ENCODE peak calls at places on chromosomes 11 and 22, in five cellular contexts. One of them, this sample, is unnamed.

GRCh38 chr11:6813651-6814050 is 14.2 kb upstream of the OR6A2 start:
- DNase-seq in heart left ventricle: no peak
- DNase-seq in transverse colon: no peak
- DNase-seq in sigmoid colon: no peak
- DNase-seq in mucosa of descending colon: no peak
- DNase-seq in this sample: no peak

GRCh38 chr22:46262449-46263207 is 515 bp downstream of the PKDREJ start:
- DNase-seq in heart left ventricle: peak; percentile 90
- DNase-seq in transverse colon: peak; percentile 71
- DNase-seq in mucosa of descending colon: peak; percentile 85
- DNase-seq in sigmoid colon: peak; percentile 86
- DNase-seq in this sample: peak; percentile 89

GRCh38 chr22:36052505-36052941 is 23.9 kb upstream of the RBFOX2 start:
- DNase-seq in sigmoid colon: no peak
- DNase-seq in mucosa of descending colon: no peak
- DNase-seq in heart left ventricle: no peak
- DNase-seq in transverse colon: no peak
- DNase-seq in this sample: no peak

GRCh38 chr11:133078591-133079179 is 453.6 kb downstream of the OPCML start:
- DNase-seq in mucosa of descending colon: peak; percentile 41
- DNase-seq in sigmoid colon: no peak
- DNase-seq in transverse colon: peak; percentile 20
- DNase-seq in heart left ventricle: no peak
- DNase-seq in this sample: peak; percentile 47

GRCh38 chr11:118437046-118437735 is 899 bp downstream of the KMT2A start:
- DNase-seq in transverse colon: peak; percentile 47
- DNase-seq in mucosa of descending colon: peak; percentile 61
- DNase-seq in sigmoid colon: peak; percentile 80
- DNase-seq in heart left ventricle: peak; percentile 65
- DNase-seq in this sample: peak; percentile 79

GRCh38 chr11:15783619-15784018 is 572.7 kb downstream of the SOX6 start:
- DNase-seq in sigmoid colon: no peak
- DNase-seq in heart left ventricle: no peak
- DNase-seq in mucosa of descending colon: no peak
- DNase-seq in transverse colon: no peak
- DNase-seq in this sample: no peak

GRCh38 chr22:41256254-41256897 is 15.6 kb upstream of the CHADL start:
- DNase-seq in heart left ventricle: no peak
- DNase-seq in transverse colon: no peak
- DNase-seq in sigmoid colon: no peak
- DNase-seq in mucosa of descending colon: no peak
- DNase-seq in this sample: no peak

GRCh38 chr11:96388891-96389603 is 665 bp downstream of the CCDC82 start:
- DNase-seq in heart left ventricle: no peak
- DNase-seq in sigmoid colon: no peak
- DNase-seq in mucosa of descending colon: no peak
- DNase-seq in transverse colon: no peak
- DNase-seq in this sample: no peak

GRCh38 chr11:125343732-125344131 is 152.3 kb downstream of the FEZ1 start:
- DNase-seq in mucosa of descending colon: no peak
- DNase-seq in sigmoid colon: no peak
- DNase-seq in heart left ventricle: no peak
- DNase-seq in transverse colon: no peak
- DNase-seq in this sample: no peak

GRCh38 chr11:74820763-74821162 is 72.1 kb downstream of the RNF169 start:
- DNase-seq in heart left ventricle: no peak
- DNase-seq in mucosa of descending colon: no peak
- DNase-seq in sigmoid colon: no peak
- DNase-seq in transverse colon: no peak
- DNase-seq in this sample: no peak

GRCh38 chr22:30602049-30602448 is 4.9 kb upstream of the TCN2 start:
- DNase-seq in mucosa of descending colon: no peak
- DNase-seq in heart left ventricle: no peak
- DNase-seq in transverse colon: no peak
- DNase-seq in sigmoid colon: no peak
- DNase-seq in this sample: no peak

GRCh38 chr11:72075109-72075508 is 5.2 kb downstream of the NUMA1 start:
- DNase-seq in mucosa of descending colon: peak; percentile 35
- DNase-seq in transverse colon: no peak
- DNase-seq in heart left ventricle: no peak
- DNase-seq in sigmoid colon: no peak
- DNase-seq in this sample: no peak

GRCh38 chr11:47724041-47724729 is 9.0 kb upstream of the AGBL2 start:
- DNase-seq in mucosa of descending colon: peak; percentile 84
- DNase-seq in sigmoid colon: no peak
- DNase-seq in transverse colon: peak; percentile 66
- DNase-seq in heart left ventricle: no peak
- DNase-seq in this sample: no peak

GRCh38 chr11:131875611-131876010 is 505.2 kb downstream of the NTM start:
- DNase-seq in heart left ventricle: no peak
- DNase-seq in mucosa of descending colon: no peak
- DNase-seq in sigmoid colon: no peak
- DNase-seq in transverse colon: no peak
- DNase-seq in this sample: no peak

GRCh38 chr11:113373981-113374560 is 13.5 kb upstream of the ANKK1 start:
- DNase-seq in sigmoid colon: no peak
- DNase-seq in mucosa of descending colon: no peak
- DNase-seq in heart left ventricle: no peak
- DNase-seq in transverse colon: no peak
- DNase-seq in this sample: no peak

GRCh38 chr22:30423296-30423958 is 2.1 kb upstream of the MTFP1 start:
- DNase-seq in sigmoid colon: peak; percentile 83
- DNase-seq in transverse colon: peak; percentile 56
- DNase-seq in heart left ventricle: no peak
- DNase-seq in mucosa of descending colon: peak; percentile 57
- DNase-seq in this sample: peak; percentile 87

GRCh38 chr11:91749231-91749630 is 475.4 kb upstream of the FAT3 start:
- DNase-seq in sigmoid colon: no peak
- DNase-seq in heart left ventricle: no peak
- DNase-seq in transverse colon: no peak
- DNase-seq in mucosa of descending colon: no peak
- DNase-seq in this sample: no peak

GRCh38 chr22:30829901-30830550 is 135.4 kb downstream of the OSBP2 start:
- DNase-seq in transverse colon: no peak
- DNase-seq in mucosa of descending colon: no peak
- DNase-seq in heart left ventricle: no peak
- DNase-seq in sigmoid colon: no peak
- DNase-seq in this sample: peak; percentile 67

GRCh38 chr11:65394125-65394536 is 7.7 kb downstream of the FRMD8 start:
- DNase-seq in mucosa of descending colon: no peak
- DNase-seq in heart left ventricle: peak; percentile 51
- DNase-seq in sigmoid colon: peak; percentile 63
- DNase-seq in transverse colon: no peak
- DNase-seq in this sample: no peak

GRCh38 chr22:32850591-32851517 is 49.3 kb downstream of the TIMP3 start:
- DNase-seq in heart left ventricle: peak; percentile 77
- DNase-seq in sigmoid colon: peak; percentile 97
- DNase-seq in transverse colon: peak; percentile 63
- DNase-seq in mucosa of descending colon: peak; percentile 65
- DNase-seq in this sample: peak; percentile 87

GRCh38 chr11:133830931-133831907 is 14.1 kb downstream of the SPATA19 start:
- DNase-seq in transverse colon: no peak
- DNase-seq in heart left ventricle: no peak
- DNase-seq in sigmoid colon: no peak
- DNase-seq in mucosa of descending colon: no peak
- DNase-seq in this sample: no peak

GRCh38 chr22:36332623-36333331 is 55.0 kb downstream of the MYH9 start:
- DNase-seq in transverse colon: peak; percentile 55
- DNase-seq in heart left ventricle: no peak
- DNase-seq in sigmoid colon: no peak
- DNase-seq in mucosa of descending colon: peak; percentile 52
- DNase-seq in this sample: no peak

GRCh38 chr11:77223797-77224196 is 77.7 kb downstream of the GDPD4 start:
- DNase-seq in transverse colon: peak; percentile 60
- DNase-seq in heart left ventricle: no peak
- DNase-seq in mucosa of descending colon: peak; percentile 36
- DNase-seq in sigmoid colon: no peak
- DNase-seq in this sample: no peak

GRCh38 chr11:44622190-44622650 is 56.8 kb downstream of the CD82 start:
- DNase-seq in heart left ventricle: no peak
- DNase-seq in mucosa of descending colon: peak; percentile 1
- DNase-seq in transverse colon: peak; percentile 4
- DNase-seq in sigmoid colon: peak; percentile 58
- DNase-seq in this sample: peak; percentile 40

GRCh38 chr11:9247863-9248262 is 17.3 kb downstream of the DENND5A start:
- DNase-seq in heart left ventricle: no peak
- DNase-seq in mucosa of descending colon: no peak
- DNase-seq in transverse colon: no peak
- DNase-seq in sigmoid colon: no peak
- DNase-seq in this sample: peak; percentile 18

GRCh38 chr11:1875093-1875785 is 16.5 kb downstream of the PRR33 start:
- DNase-seq in heart left ventricle: peak; percentile 72
- DNase-seq in mucosa of descending colon: no peak
- DNase-seq in transverse colon: peak; percentile 7
- DNase-seq in sigmoid colon: peak; percentile 66
- DNase-seq in this sample: peak; percentile 69

GRCh38 chr11:2698386-2699184 is 1.2 kb downstream of the KCNQ1OT1 start:
- DNase-seq in mucosa of descending colon: no peak
- DNase-seq in heart left ventricle: peak; percentile 11
- DNase-seq in sigmoid colon: peak; percentile 69
- DNase-seq in transverse colon: no peak
- DNase-seq in this sample: peak; percentile 66

GRCh38 chr11:63553759-63554158 is 9.4 kb downstream of the PLAAT2 start:
- DNase-seq in mucosa of descending colon: no peak
- DNase-seq in sigmoid colon: peak; percentile 35
- DNase-seq in heart left ventricle: no peak
- DNase-seq in transverse colon: no peak
- DNase-seq in this sample: no peak

GRCh38 chr11:132278801-132279574 is 908.6 kb downstream of the NTM start:
- DNase-seq in transverse colon: no peak
- DNase-seq in heart left ventricle: no peak
- DNase-seq in mucosa of descending colon: peak; percentile 11
- DNase-seq in sigmoid colon: no peak
- DNase-seq in this sample: no peak

GRCh38 chr11:64413417-64413816 is 54.5 kb downstream of the RPS6KA4 start:
- DNase-seq in transverse colon: no peak
- DNase-seq in sigmoid colon: no peak
- DNase-seq in mucosa of descending colon: no peak
- DNase-seq in heart left ventricle: no peak
- DNase-seq in this sample: no peak

DNA sequence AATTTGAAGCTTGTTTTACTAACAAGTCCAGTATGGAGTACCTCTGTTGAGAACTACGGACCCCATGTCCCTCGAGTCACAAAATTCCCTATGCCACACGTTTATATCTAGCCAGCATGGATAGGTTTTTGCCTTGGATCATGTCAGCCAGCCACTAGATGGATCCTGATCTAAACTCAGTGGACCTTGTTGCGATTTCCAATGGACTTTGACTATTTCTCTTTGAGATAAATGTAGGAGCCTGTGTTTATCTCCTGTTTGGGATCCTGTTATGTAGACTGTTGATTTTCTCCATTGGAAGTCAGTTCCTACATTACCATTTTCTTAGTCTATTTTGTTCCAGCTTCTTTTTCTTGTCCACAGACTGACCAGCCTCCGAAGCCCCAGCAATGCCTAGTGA is 127.1 kb upstream of the BMAL1 start:
- DNase-seq in mucosa of descending colon: no peak
- DNase-seq in transverse colon: no peak
- DNase-seq in heart left ventricle: no peak
- DNase-seq in sigmoid colon: no peak
- DNase-seq in this sample: no peak
- H3K4me1 ChIP-seq in mucosa of descending colon: no peaks in the 10 kb centered on the region
- H3K4me1 ChIP-seq in transverse colon: no peaks in the 10 kb centered on the region
- H3K4me1 ChIP-seq in heart left ventricle: no peaks in the 10 kb centered on the region
- H3K4me1 ChIP-seq in sigmoid colon: no peaks in the 10 kb centered on the region
- H3K4me1 ChIP-seq in this sample: no peaks in the 10 kb centered on the region

GRCh38 chr11:117154468-117154867 is 10.4 kb downstream of the PAFAH1B2 start:
- DNase-seq in heart left ventricle: no peak
- DNase-seq in transverse colon: no peak
- DNase-seq in sigmoid colon: no peak
- DNase-seq in mucosa of descending colon: no peak
- DNase-seq in this sample: no peak

GRCh38 chr11:117157507-117157906 is 13.4 kb downstream of the PAFAH1B2 start:
- DNase-seq in transverse colon: no peak
- DNase-seq in sigmoid colon: no peak
- DNase-seq in mucosa of descending colon: no peak
- DNase-seq in heart left ventricle: no peak
- DNase-seq in this sample: no peak

GRCh38 chr11:117146521-117146920 is 2.4 kb downstream of the PAFAH1B2 start:
- DNase-seq in mucosa of descending colon: no peak
- DNase-seq in transverse colon: no peak
- DNase-seq in heart left ventricle: no peak
- DNase-seq in sigmoid colon: no peak
- DNase-seq in this sample: no peak

DNA sequence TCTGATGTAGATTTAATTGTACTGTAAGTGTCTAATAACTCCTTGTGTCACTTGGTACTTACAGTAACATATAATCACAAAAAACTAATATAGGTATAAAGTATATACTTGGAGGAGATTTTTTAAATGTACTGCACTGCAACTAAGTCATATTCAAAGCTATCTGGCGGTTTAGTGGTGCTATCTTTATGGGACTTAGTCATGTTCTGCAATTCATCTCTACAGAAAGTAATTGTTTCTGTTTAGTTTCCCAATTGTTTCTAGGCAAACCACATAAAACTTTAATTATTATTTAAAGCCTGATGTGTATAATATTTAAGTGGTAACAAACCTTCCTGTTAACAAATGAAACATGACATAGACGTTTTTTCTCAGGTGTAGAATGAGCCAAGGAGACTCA is 8.0 kb downstream of the PAFAH1B2 start:
- DNase-seq in sigmoid colon: no peak
- DNase-seq in transverse colon: no peak
- DNase-seq in heart left ventricle: no peak
- DNase-seq in mucosa of descending colon: no peak
- DNase-seq in this sample: no peak
- H3K4me1 ChIP-seq in sigmoid colon: peaks cover 62% of the 10 kb centered on the region
- H3K4me1 ChIP-seq in transverse colon: peaks cover 49% of the 10 kb centered on the region
- H3K4me1 ChIP-seq in heart left ventricle: peaks cover 33% of the 10 kb centered on the region
- H3K4me1 ChIP-seq in mucosa of descending colon: peaks cover 11% of the 10 kb centered on the region
- H3K4me1 ChIP-seq in this sample: peaks cover 21% of the 10 kb centered on the region

GRCh38 chr11:119795231-119795630 is 66.2 kb upstream of the NECTIN1 start:
- DNase-seq in transverse colon: no peak
- DNase-seq in mucosa of descending colon: no peak
- DNase-seq in sigmoid colon: no peak
- DNase-seq in heart left ventricle: no peak
- DNase-seq in this sample: no peak

GRCh38 chr11:119798656-119799055 is 69.7 kb upstream of the NECTIN1 start:
- DNase-seq in mucosa of descending colon: no peak
- DNase-seq in heart left ventricle: no peak
- DNase-seq in sigmoid colon: no peak
- DNase-seq in transverse colon: no peak
- DNase-seq in this sample: no peak

GRCh38 chr11:119796363-119797060 is 67.5 kb upstream of the NECTIN1 start:
- DNase-seq in sigmoid colon: no peak
- DNase-seq in heart left ventricle: no peak
- DNase-seq in mucosa of descending colon: no peak
- DNase-seq in transverse colon: no peak
- DNase-seq in this sample: no peak

GRCh38 chr11:119797736-119798135 is 68.7 kb upstream of the NECTIN1 start:
- DNase-seq in heart left ventricle: no peak
- DNase-seq in transverse colon: no peak
- DNase-seq in sigmoid colon: no peak
- DNase-seq in mucosa of descending colon: no peak
- DNase-seq in this sample: no peak

GRCh38 chr11:119797137-119797611 is 68.2 kb upstream of the NECTIN1 start:
- DNase-seq in mucosa of descending colon: no peak
- DNase-seq in sigmoid colon: no peak
- DNase-seq in transverse colon: no peak
- DNase-seq in heart left ventricle: no peak
- DNase-seq in this sample: no peak
- H3K4me1 ChIP-seq in mucosa of descending colon: no peaks in the 10 kb centered on the region
- H3K4me1 ChIP-seq in sigmoid colon: no peaks in the 10 kb centered on the region
- H3K4me1 ChIP-seq in transverse colon: no peaks in the 10 kb centered on the region
- H3K4me1 ChIP-seq in heart left ventricle: no peaks in the 10 kb centered on the region
- H3K4me1 ChIP-seq in this sample: peaks cover 25% of the 10 kb centered on the region

GRCh38 chr11:121435796-121436511 is 16.2 kb upstream of the SORL1 start:
- DNase-seq in sigmoid colon: no peak
- DNase-seq in mucosa of descending colon: no peak
- DNase-seq in transverse colon: no peak
- DNase-seq in heart left ventricle: no peak
- DNase-seq in this sample: no peak
- H3K4me1 ChIP-seq in sigmoid colon: no peaks in the 10 kb centered on the region
- H3K4me1 ChIP-seq in mucosa of descending colon: no peaks in the 10 kb centered on the region
- H3K4me1 ChIP-seq in transverse colon: no peaks in the 10 kb centered on the region
- H3K4me1 ChIP-seq in heart left ventricle: no peaks in the 10 kb centered on the region
- H3K4me1 ChIP-seq in this sample: peaks cover 11% of the 10 kb centered on the region